ENCODE peak calls at places on chromosomes 6 and 20, in five cellular contexts. T is ecto neural progenitor cell, M is RWPE1, N is LoVo, G is fibroblast of the conjunctiva. J is an unnamed sample.

GRCh38 chr6:40436685-40437604 is 150.2 kb downstream of the LRFN2 start:
- DNase-seq in T (no peak), M (peak), N (no peak), G (no peak), J (no peak)

GRCh38 chr20:62032606-62033368 is 32.9 kb downstream of the TAF4 start:
- DNase-seq in T (no peak), M (no peak), N (no peak), G (peak), J (no peak)

GRCh38 chr20:48189177-48189576 is 403.9 kb upstream of the SULF2 start:
- DNase-seq in T (no peak), M (peak), N (peak), G (no peak), J (no peak)

GRCh38 chr6:73515204-73516101 is 5.4 kb downstream of the EEF1A1 start:
- DNase-seq in T (no peak), M (no peak), N (peak), G (peak), J (peak)

GRCh38 chr6:38034269-38034914 is 214.9 kb downstream of the ZFAND3 start:
- DNase-seq in T (no peak), M (no peak), N (no peak), G (peak), J (no peak)

GRCh38 chr6:125748534-125749111 is 809 bp upstream of the HEY2 start:
- DNase-seq in T (no peak), M (peak), N (no peak), G (no peak), J (peak)

GRCh38 chr6:47922391-47922790 is 140.6 kb downstream of the OPN5 start:
- DNase-seq in T (peak), M (no peak), N (no peak), G (no peak), J (no peak)

GRCh38 chr20:14916360-14916759 is 578.9 kb upstream of the FLRT3 start:
- DNase-seq in T (no peak), M (no peak), N (no peak), G (no peak), J (no peak)

GRCh38 chr6:166466178-166467122 is 83.7 kb upstream of the MPC1 start:
- DNase-seq in T (no peak), M (peak), N (no peak), G (peak), J (no peak)

GRCh38 chr6:29005183-29005885 is at the start of gene ZNF311:
- DNase-seq in T (no peak), M (peak), N (peak), G (no peak), J (no peak)

GRCh38 chr6:18388942-18389341 is 1.8 kb downstream of the RNF144B start:
- DNase-seq in T (no peak), M (peak), N (no peak), G (peak), J (no peak)

J was measured in activated CD8-positive, alpha-beta memory T cell treated with anti-CD3 and anti-CD28 coated beads, Interleukin-2, amount 50 U/mL, for 48 hours.